ENCODE peak calls at places on chromosome X, in six cellular contexts. T is lung, C is mucosa of descending colon, S is cardiac muscle cell, M is PC-9, V is transverse colon. Q is an unnamed sample.

GRCh38 chrX:52979993-52980392 is 21.7 kb upstream of the FAM156A start:
- DNase-seq in T (no peak), C (no peak), S (peak; percentile 9), M (no peak), V (no peak), Q (no peak)

GRCh38 chrX:19879742-19880378 is 7.5 kb downstream of the SH3KBP1 start:
- DNase-seq in T (no peak), C (no peak), S (no peak), M (no peak), V (no peak), Q (no peak)

GRCh38 chrX:16788477-16788876 is 2.2 kb downstream of the TXLNG start:
- DNase-seq in T (no peak), C (no peak), S (peak; percentile 46), M (no peak), V (no peak), Q (no peak)

GRCh38 chrX:2965965-2966364 is 36.8 kb upstream of the ARSD start:
- DNase-seq in T (no peak), C (no peak), S (no peak), M (no peak), V (no peak), Q (no peak)

GRCh38 chrX:69117876-69118526 is 47.3 kb downstream of the PJA1 start:
- DNase-seq in T (no peak), C (no peak), S (peak; percentile 44), M (no peak), V (no peak), Q (no peak)

GRCh38 chrX:150094996-150095395 is 156.7 kb upstream of the EOLA2 start:
- DNase-seq in T (no peak), C (no peak), S (no peak), M (no peak), V (no peak), Q (no peak)

GRCh38 chrX:110414679-110415439 is 56.2 kb downstream of the RTL9 start:
- DNase-seq in T (no peak), C (no peak), S (no peak), M (no peak), V (no peak), Q (no peak)

GRCh38 chrX:18036394-18036793 is 175.3 kb upstream of the RAI2 start:
- DNase-seq in T (no peak), C (no peak), S (no peak), M (no peak), V (no peak), Q (no peak)

GRCh38 chrX:104173841-104174240 is 7.6 kb downstream of the FAM199X start:
- DNase-seq in T (no peak), C (no peak), S (no peak), M (no peak), V (no peak), Q (no peak)

GRCh38 chrX:44744828-44745227 is 99.0 kb upstream of the DUSP21 start:
- DNase-seq in T (no peak), C (no peak), S (no peak), M (no peak), V (no peak), Q (no peak)

GRCh38 chrX:83845397-83845796 is 15.5 kb upstream of the CYLC1 start:
- DNase-seq in T (no peak), C (peak; percentile 1), S (peak; percentile 0), M (peak; percentile 0), V (no peak), Q (peak; percentile 8)

GRCh38 chrX:16903274-16904019 is 33.3 kb upstream of the RBBP7 start:
- DNase-seq in T (no peak), C (no peak), S (no peak), M (no peak), V (no peak), Q (no peak)

GRCh38 chrX:68721546-68721945 is 74.1 kb downstream of the STARD8 start:
- DNase-seq in T (no peak), C (no peak), S (no peak), M (no peak), V (no peak), Q (no peak)

GRCh38 chrX:70878925-70879324 is 29.6 kb downstream of the TEX11 start:
- DNase-seq in T (no peak), C (no peak), S (no peak), M (no peak), V (no peak), Q (no peak)

GRCh38 chrX:48467331-48467761 is 2.7 kb downstream of the SLC38A5 start:
- DNase-seq in T (no peak), C (no peak), S (no peak), M (no peak), V (no peak), Q (no peak)

GRCh38 chrX:79413963-79414362 is 46.8 kb upstream of the ITM2A start:
- DNase-seq in T (no peak), C (no peak), S (no peak), M (no peak), V (no peak), Q (no peak)

GRCh38 chrX:154135458-154136229 is 8.4 kb upstream of the OPN1LW start:
- DNase-seq in T (no peak), C (no peak), S (no peak), M (no peak), V (no peak), Q (no peak)

DNA sequence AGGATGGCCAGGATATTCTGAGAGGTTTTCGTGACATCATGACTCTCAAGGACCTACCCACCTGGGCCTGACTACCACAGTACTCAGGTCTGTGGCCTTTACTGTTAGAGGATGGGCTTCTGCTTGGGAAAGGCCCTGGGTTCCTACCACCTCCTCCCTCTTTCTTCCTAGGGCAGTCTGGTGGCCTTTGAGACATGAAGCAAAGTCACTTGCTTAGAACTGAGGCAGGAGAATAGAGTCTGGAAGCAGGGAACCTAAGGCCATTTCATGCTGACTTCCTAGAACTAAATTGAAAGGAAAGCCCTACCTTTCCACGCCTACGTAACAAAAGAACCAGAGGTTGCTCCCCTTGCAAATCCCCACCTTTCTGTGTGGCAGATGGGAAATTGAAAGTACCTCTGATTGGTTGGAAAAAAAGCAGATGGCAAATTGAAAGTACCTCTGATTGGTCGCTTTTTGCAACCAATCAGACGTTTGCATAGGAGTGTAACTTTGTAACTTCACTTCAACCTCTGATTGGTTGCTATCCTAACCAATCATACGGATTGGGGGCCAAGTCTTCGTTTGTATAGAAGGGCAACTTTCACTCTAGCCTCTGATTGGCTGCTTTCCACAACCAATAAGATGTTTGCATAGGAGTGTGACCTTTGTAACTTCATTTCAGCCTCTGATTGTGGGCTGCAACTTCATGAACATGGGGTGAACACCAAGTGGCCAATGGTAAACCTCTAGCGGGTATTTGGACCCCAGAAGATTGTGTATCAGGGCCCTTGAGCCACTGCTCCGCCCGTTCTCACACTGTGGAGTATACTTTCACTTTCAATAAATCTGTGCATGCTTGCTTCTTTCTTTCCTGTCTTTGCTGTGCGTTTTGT is 9.9 kb upstream of the AKAP14 start:
- DNase-seq in T (no peak), C (peak; percentile 49), S (peak; percentile 11), M (peak; percentile 63), V (no peak), Q (no peak)
- H3K4me3 ChIP-seq in T (no peak overlapping the region), C (no peak overlapping the region), S (no peak overlapping the region), M (no peak overlapping the region), V (no peak overlapping the region), Q (no peak overlapping the region)

DNA sequence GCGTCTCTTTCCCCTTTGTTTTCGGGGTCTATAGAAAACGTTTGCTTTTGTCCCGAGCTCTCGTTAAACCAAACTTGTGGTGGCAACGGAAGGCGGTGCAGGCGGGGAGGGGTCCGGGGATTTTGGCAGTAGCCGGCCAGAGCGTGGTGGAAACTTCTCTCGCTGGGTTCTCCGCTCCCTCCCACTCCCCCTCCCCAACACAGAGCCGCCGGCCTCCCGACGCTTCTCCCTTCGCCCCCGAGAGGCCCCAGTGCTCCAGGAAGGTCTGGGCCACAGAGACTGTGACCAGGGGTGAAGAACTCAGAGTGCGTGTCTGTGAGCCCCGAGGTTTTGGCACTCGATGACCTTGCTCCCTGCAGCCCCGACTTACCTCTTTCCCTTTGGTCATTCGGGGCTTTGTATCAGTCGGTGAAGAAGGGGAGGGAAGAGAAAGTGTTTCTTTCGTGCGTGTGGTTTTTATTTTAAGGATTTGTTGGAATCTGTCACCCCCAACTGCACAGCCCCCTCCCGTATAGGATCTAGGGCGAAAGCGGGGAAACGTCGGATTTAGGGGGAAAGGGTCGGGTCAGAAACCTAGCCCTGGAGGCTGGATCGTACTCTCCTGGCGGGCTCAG is 9.0 kb upstream of the BCOR start:
- DNase-seq in T (no peak), C (no peak), S (no peak), M (no peak), V (no peak), Q (no peak)
- H3K9me3 ChIP-seq in T (peaks cover 13% of the 10 kb centered on the region), C (no peaks in the 10 kb centered on the region), S (no peaks in the 10 kb centered on the region), M (no peaks in the 10 kb centered on the region), V (no peaks in the 10 kb centered on the region), Q (no peaks in the 10 kb centered on the region)

GRCh38 chrX:25020391-25021131 is 4.8 kb upstream of the ARX start:
- DNase-seq in T (no peak), C (peak; percentile 21), S (peak; percentile 18), M (peak; percentile 40), V (no peak), Q (peak; percentile 56)
- H3K4me3 ChIP-seq in T (no peak overlapping the region), C (no peak overlapping the region), S (peak overlapping the region; percentile 22), M (no peak overlapping the region), V (no peak overlapping the region), Q (peak overlapping the region; percentile 41)

GRCh38 chrX:39304746-39305145 is 503.5 kb downstream of the MID1IP1 start:
- DNase-seq in T (no peak), C (no peak), S (no peak), M (no peak), V (no peak), Q (no peak)
- H3K9me3 ChIP-seq in T (peaks cover 32% of the 10 kb centered on the region), C (peaks cover 9% of the 10 kb centered on the region), S (no peaks in the 10 kb centered on the region), M (no peaks in the 10 kb centered on the region), V (no peaks in the 10 kb centered on the region), Q (no peaks in the 10 kb centered on the region)

DNA sequence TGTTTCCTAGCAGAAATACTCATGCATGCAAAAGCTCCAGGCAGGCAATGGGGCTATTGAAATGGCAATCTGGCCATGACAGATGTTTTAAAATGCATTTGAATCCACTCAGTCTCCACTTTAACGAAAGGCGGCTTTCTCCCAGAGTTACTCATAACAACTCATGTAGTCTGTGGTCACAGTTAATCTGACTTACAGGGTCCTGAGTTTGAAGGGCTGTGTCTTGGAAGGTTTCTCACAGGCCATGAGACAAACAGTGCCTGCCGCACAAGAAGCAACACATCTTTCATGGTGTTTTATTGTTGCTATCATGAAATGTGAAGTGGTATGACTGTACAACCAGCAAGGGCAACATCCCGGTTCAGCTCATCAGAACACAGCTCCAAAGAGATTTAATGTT is 185.8 kb downstream of the AMELX start:
- DNase-seq in T (no peak), C (no peak), S (no peak), M (no peak), V (no peak), Q (no peak)
- H3K4me3 ChIP-seq in T (no peak overlapping the region), C (no peak overlapping the region), S (no peak overlapping the region), M (no peak overlapping the region), V (no peak overlapping the region), Q (no peak overlapping the region)